ENCODE peak calls at places on chromosomes 11 and 22, in five cellular contexts. S, W, I, R and J are unnamed samples.

GRCh38 chr11:69817265-69818236 is 1.7 kb downstream of the FGF3 start:
- DNase-seq in S (no peak), W (no peak), I (peak), R (peak), J (no peak)

GRCh38 chr11:17171342-17171741 is 36.4 kb downstream of the PIK3C2A start:
- DNase-seq in S (no peak), W (peak), I (no peak), R (no peak), J (peak)

GRCh38 chr11:118343248-118343647 is 743 bp upstream of the CD3D start:
- DNase-seq in S (no peak), W (no peak), I (no peak), R (no peak), J (no peak)

GRCh38 chr11:27046956-27047355 is 6.3 kb downstream of the BBOX1 start:
- DNase-seq in S (no peak), W (no peak), I (no peak), R (no peak), J (no peak)

GRCh38 chr11:85826096-85826855 is 15.3 kb upstream of the SYTL2 start:
- DNase-seq in S (peak), W (peak), I (peak), R (peak), J (peak)

GRCh38 chr22:39432361-39432811 is 24.4 kb upstream of the MGAT3 start:
- DNase-seq in S (no peak), W (no peak), I (no peak), R (no peak), J (no peak)

GRCh38 chr11:27385245-27385644 is 22.2 kb upstream of the CCDC34 start:
- DNase-seq in S (no peak), W (peak), I (no peak), R (no peak), J (peak)

GRCh38 chr11:133104014-133104753 is 428.1 kb downstream of the OPCML start:
- DNase-seq in S (no peak), W (no peak), I (no peak), R (no peak), J (no peak)

GRCh38 chr22:33472462-33473344 is 414.5 kb upstream of the SYN3 start:
- DNase-seq in S (no peak), W (no peak), I (no peak), R (no peak), J (no peak)

GRCh38 chr11:100682247-100682969 is 4.7 kb upstream of the ARHGAP42 start:
- DNase-seq in S (no peak), W (peak), I (no peak), R (no peak), J (peak)

GRCh38 chr22:30038219-30038618 is 42.0 kb upstream of the HORMAD2 start:
- DNase-seq in S (no peak), W (peak), I (no peak), R (no peak), J (peak)

GRCh38 chr11:44886765-44887164 is 63.9 kb downstream of the TP53I11 start:
- DNase-seq in S (no peak), W (peak), I (no peak), R (no peak), J (peak)

GRCh38 chr11:4727171-4727570 is 22.6 kb downstream of the MMP26 start:
- DNase-seq in S (no peak), W (no peak), I (no peak), R (no peak), J (no peak)

GRCh38 chr11:76251576-76251975 is 45.3 kb upstream of the WNT11 start:
- DNase-seq in S (no peak), W (peak), I (no peak), R (no peak), J (no peak)

GRCh38 chr11:83007909-83008580 is 63.7 kb downstream of the RAB30 start:
- DNase-seq in S (peak), W (no peak), I (peak), R (peak), J (no peak)

GRCh38 chr11:69413015-69413801 is 68.3 kb upstream of the LINC01488 start:
- DNase-seq in S (no peak), W (no peak), I (no peak), R (no peak), J (no peak)

GRCh38 chr11:92322225-92322624 is 97.6 kb downstream of the FAT3 start:
- DNase-seq in S (no peak), W (peak), I (no peak), R (no peak), J (peak)

GRCh38 chr11:27977031-27977430 is 130.9 kb downstream of the KIF18A start:
- DNase-seq in S (no peak), W (peak), I (no peak), R (no peak), J (no peak)

GRCh38 chr11:68311155-68312116 is 955 bp upstream of the LRP5 start:
- DNase-seq in S (no peak), W (no peak), I (no peak), R (no peak), J (no peak)

GRCh38 chr22:46171940-46172339 is 21.6 kb downstream of the PPARA start:
- DNase-seq in S (no peak), W (peak), I (no peak), R (no peak), J (peak)

GRCh38 chr11:115721309-115722007 is 217.2 kb upstream of the CADM1 start:
- DNase-seq in S (no peak), W (no peak), I (no peak), R (no peak), J (no peak)

GRCh38 chr11:115716577-115717214 is 212.5 kb upstream of the CADM1 start:
- DNase-seq in S (no peak), W (no peak), I (no peak), R (no peak), J (no peak)

GRCh38 chr11:115720537-115721308 is 216.5 kb upstream of the CADM1 start:
- DNase-seq in S (no peak), W (no peak), I (no peak), R (no peak), J (no peak)

GRCh38 chr11:115717215-115717584 is 213.0 kb upstream of the CADM1 start:
- DNase-seq in S (no peak), W (no peak), I (no peak), R (no peak), J (no peak)

DNA sequence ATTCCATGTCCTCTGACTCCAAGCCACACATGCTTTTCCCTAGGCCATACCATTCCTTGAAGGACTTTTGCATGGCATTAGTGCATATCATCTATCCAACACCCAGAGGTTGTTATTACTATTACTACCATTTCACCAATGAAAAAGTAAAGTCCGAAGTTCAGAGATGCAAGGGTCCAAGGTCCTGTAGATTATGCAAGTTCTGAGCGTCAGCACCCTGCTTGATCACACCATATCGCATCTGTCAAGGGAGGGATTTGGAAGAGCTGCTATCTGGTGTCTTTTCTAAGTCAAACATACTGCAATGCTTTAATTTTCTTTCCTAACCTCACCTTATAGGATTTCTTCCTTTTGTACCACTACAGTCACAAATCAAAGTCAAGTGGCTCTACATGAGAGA is 214.7 kb upstream of the CADM1 start:
- DNase-seq in S (no peak), W (no peak), I (no peak), R (no peak), J (no peak)
- TF ChIP-seq CTCF in S (no peak), W (no peak), I (no peak), R (no peak), J (no peak)

GRCh38 chr11:22522225-22522624 is 103.4 kb downstream of the FANCF start:
- DNase-seq in S (no peak), W (no peak), I (no peak), R (no peak), J (no peak)
- TF ChIP-seq CTCF in S (no peak), W (no peak), I (no peak), R (no peak), J (no peak)

GRCh38 chr11:106389096-106389495 is 311.6 kb downstream of the AASDHPPT start:
- DNase-seq in S (no peak), W (peak), I (no peak), R (no peak), J (peak)
- TF ChIP-seq CTCF in S (no peak), W (no peak), I (no peak), R (no peak), J (no peak)

DNA sequence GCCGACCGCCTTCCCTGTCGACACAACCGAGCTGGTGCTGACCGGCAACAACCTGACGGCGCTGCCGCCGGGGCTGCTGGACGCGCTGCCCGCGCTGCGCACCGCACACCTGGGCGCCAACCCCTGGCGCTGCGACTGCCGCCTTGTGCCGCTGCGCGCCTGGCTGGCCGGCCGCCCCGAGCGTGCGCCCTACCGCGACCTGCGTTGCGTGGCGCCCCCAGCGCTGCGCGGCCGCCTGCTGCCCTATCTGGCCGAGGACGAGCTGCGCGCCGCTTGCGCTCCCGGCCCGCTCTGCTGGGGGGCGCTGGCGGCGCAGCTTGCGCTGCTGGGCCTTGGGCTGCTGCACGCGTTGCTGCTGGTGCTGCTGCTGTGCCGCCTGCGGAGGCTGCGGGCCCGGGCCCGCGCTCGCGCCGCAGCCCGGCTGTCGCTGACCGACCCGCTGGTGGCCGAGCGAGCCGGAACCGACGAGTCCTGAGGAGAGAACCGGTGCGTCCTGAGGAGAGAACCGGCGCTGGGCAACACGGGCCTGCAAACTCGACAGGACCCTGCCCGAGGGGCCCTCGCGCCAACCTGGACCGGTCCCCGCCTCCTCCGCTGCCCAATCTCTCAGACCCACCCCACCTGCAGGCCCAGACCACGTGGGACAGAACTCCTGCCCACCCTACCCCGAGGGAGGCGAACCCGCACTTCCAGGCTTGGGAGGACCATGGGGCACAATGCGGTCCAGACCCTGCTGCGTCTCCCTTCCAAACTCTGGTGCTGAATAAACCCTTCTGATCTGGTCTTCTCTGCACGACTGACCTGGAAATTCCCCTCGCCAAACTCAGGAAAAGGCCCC is 870 bp downstream of the GP1BB start:
- DNase-seq in S (peak), W (peak), I (peak), R (peak), J (no peak)
- TF ChIP-seq CTCF in S (peak), W (no peak), I (peak), R (peak), J (no peak)

GRCh38 chr11:129766858-129767604 is 48.6 kb upstream of the TMEM45B start:
- DNase-seq in S (no peak), W (peak), I (peak), R (peak), J (peak)
- TF ChIP-seq CTCF in S (peak), W (peak), I (peak), R (peak), J (peak)

GRCh38 chr22:37636186-37636948 is 3.1 kb upstream of the SH3BP1 start:
- DNase-seq in S (no peak), W (peak), I (no peak), R (no peak), J (peak)
- TF ChIP-seq CTCF in S (peak), W (peak), I (peak), R (no peak), J (peak)